ENCODE peak calls at places on chromosomes 13 and 19, in four cellular contexts. E is CD4-positive, alpha-beta T cell; M is cardiac muscle cell; A is RWPE1. D is an unnamed sample.

GRCh38 chr13:66680031-66680430 is 550.1 kb downstream of the PCDH9 start:
- DNase-seq in E (no peak), M (no peak), A (no peak), D (no peak)

GRCh38 chr19:29492761-29493160 is 33.0 kb upstream of the VSTM2B start:
- DNase-seq in E (no peak), M (no peak), A (no peak), D (no peak)

GRCh38 chr19:35945121-35945792 is 9.1 kb downstream of the LRFN3 start:
- DNase-seq in E (no peak), M (no peak), A (no peak), D (no peak)

GRCh38 chr19:11737964-11738745 is 591 bp downstream of the ZNF823 start:
- DNase-seq in E (peak; percentile 16), M (peak; percentile 64), A (no peak), D (peak; percentile 56)

GRCh38 chr13:31885994-31886393 is 145.6 kb upstream of the FRY start:
- DNase-seq in E (no peak), M (peak; percentile 16), A (no peak), D (no peak)

GRCh38 chr13:80814541-80814940 is 473.6 kb upstream of the SPRY2 start:
- DNase-seq in E (no peak), M (no peak), A (no peak), D (no peak)

GRCh38 chr19:46615966-46616365 is 8.9 kb downstream of the PTGIR start:
- DNase-seq in E (no peak), M (no peak), A (no peak), D (no peak)

GRCh38 chr13:57409656-57410055 is 221.9 kb upstream of the PCDH17 start:
- DNase-seq in E (no peak), M (no peak), A (no peak), D (no peak)

GRCh38 chr19:4083677-4084546 is 17.2 kb upstream of the ZBTB7A start:
- DNase-seq in E (no peak), M (no peak), A (no peak), D (peak; percentile 86)

GRCh38 chr19:3981373-3981735 is 3.9 kb downstream of the EEF2 start:
- DNase-seq in E (no peak), M (no peak), A (no peak), D (no peak)

GRCh38 chr13:46559272-46559805 is 6.4 kb downstream of the LRCH1 start:
- DNase-seq in E (no peak), M (no peak), A (no peak), D (no peak)

GRCh38 chr19:45059258-45059965 is 16.9 kb downstream of the ZNF296 start:
- DNase-seq in E (peak; percentile 78), M (peak; percentile 81), A (peak; percentile 70), D (peak; percentile 76)

GRCh38 chr19:45066921-45067661 is 9.2 kb downstream of the ZNF296 start:
- DNase-seq in E (no peak), M (no peak), A (no peak), D (no peak)

GRCh38 chr19:45061965-45062364 is 14.3 kb downstream of the ZNF296 start:
- DNase-seq in E (no peak), M (no peak), A (no peak), D (no peak)

GRCh38 chr19:45068041-45068440 is 8.2 kb downstream of the ZNF296 start:
- DNase-seq in E (no peak), M (no peak), A (no peak), D (no peak)

DNA sequence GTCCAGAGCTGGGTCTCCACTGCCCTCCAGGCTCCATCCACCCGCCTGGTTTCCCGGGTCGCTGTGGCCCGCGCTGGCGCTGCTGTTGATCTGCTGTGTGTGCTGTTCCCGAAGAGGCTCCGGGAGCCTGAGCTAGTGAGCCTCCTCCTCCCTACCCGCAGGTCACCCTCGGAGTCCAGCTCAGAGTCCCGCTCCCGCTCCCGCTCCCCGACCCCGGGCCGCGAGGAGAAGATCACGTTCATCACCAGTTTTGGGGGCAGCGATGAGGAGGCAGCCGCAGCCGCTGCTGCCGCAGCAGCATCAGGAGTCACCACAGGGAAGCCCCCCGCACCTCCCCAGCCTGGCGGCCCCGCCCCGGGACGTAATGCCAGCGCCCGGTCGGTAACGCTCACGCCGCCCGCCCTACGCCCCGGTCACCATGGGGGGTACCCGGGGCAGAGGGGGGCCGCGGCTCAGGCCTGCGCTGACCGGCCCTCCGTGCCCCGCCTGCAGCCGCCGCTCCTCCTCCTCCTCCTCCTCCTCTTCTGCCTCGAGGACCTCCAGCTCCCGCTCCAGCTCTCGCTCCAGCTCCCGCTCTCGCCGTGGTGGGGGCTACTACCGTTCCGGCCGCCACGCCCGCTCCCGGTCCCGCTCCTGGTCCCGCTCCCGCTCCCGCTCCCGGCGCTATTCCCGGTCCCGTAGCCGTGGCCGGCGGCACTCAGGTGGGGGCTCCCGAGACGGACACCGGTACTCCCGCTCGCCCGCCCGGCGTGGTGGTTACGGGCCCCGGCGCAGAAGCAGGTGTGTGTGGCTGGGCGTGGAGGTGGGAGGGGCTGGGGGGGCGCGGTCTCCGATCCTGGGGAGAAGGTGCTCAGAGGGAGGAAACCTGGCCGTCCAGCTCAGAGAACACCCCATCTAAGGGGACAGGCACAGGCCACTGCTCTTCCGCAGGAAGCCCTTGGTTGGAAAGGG is 12.2 kb downstream of the ZNF296 start:
- DNase-seq in E (no peak), M (no peak), A (no peak), D (no peak)
- H3K27ac ChIP-seq in E (no peak overlapping the region), M (no peak overlapping the region), A (no peak overlapping the region), D (no peak overlapping the region)

GRCh38 chr19:495440-496332 is 600 bp upstream of the MADCAM1 start:
- DNase-seq in E (no peak), M (no peak), A (no peak), D (no peak)

GRCh38 chr19:496333-496634 is at the start of gene MADCAM1:
- DNase-seq in E (no peak), M (no peak), A (no peak), D (no peak)

GRCh38 chr19:493391-494170 is 2.7 kb upstream of the MADCAM1 start:
- DNase-seq in E (no peak), M (no peak), A (no peak), D (no peak)

GRCh38 chr19:495047-495439 is 1.2 kb upstream of the MADCAM1 start:
- DNase-seq in E (no peak), M (no peak), A (no peak), D (no peak)

GRCh38 chr19:494171-495046 is 1.9 kb upstream of the MADCAM1 start:
- DNase-seq in E (no peak), M (no peak), A (no peak), D (no peak)
- H3K27ac ChIP-seq in E (no peak overlapping the region), M (no peak overlapping the region), A (no peak overlapping the region), D (no peak overlapping the region)

GRCh38 chr19:39810424-39810823 is 23.5 kb downstream of the DYRK1B start:
- DNase-seq in E (no peak), M (no peak), A (no peak), D (no peak)

GRCh38 chr19:39807846-39808364 is 26.1 kb downstream of the DYRK1B start:
- DNase-seq in E (no peak), M (no peak), A (no peak), D (no peak)

GRCh38 chr19:39802958-39803357 is 24.3 kb downstream of the LEUTX start:
- DNase-seq in E (no peak), M (no peak), A (no peak), D (no peak)

GRCh38 chr19:39809368-39809767 is 24.6 kb downstream of the DYRK1B start:
- DNase-seq in E (no peak), M (no peak), A (no peak), D (no peak)

DNA sequence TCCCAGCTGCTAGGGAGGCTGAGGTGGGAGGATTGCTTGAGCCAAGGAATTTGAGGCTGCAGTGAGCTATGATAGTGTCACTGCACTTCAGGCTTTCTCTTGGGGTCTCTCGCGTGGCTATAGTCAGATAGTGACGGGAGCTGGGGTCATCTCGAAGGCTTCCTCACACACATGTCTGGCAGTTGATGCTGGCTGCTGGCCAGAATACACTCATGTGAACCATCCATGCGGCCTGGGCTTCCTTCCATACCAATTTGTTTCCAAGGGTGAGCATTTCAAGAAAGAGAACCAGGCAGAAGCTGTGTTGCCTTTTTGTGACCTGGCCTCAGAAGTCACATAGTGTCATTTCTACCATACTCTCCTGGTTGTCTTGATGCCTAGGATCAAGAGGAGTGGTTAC is 26.5 kb downstream of the LEUTX start:
- DNase-seq in E (no peak), M (no peak), A (no peak), D (no peak)
- H3K27ac ChIP-seq in E (no peak overlapping the region), M (no peak overlapping the region), A (no peak overlapping the region), D (no peak overlapping the region)

GRCh38 chr19:56839665-56840451 is 668 bp downstream of the PEG3 start:
- DNase-seq in E (no peak), M (no peak), A (no peak), D (no peak)
- H3K27ac ChIP-seq in E (no peak overlapping the region), M (no peak overlapping the region), A (no peak overlapping the region), D (no peak overlapping the region)

GRCh38 chr19:1211494-1212234 is 6.1 kb downstream of the STK11 start:
- DNase-seq in E (no peak), M (no peak), A (no peak), D (no peak)
- H3K27ac ChIP-seq in E (no peak overlapping the region), M (no peak overlapping the region), A (peak overlapping the region; percentile 98), D (no peak overlapping the region)

GRCh38 chr19:1239796-1240737 is 1.5 kb upstream of the ATP5F1D start:
- DNase-seq in E (peak; percentile 91), M (peak; percentile 94), A (peak; percentile 87), D (peak; percentile 85)
- H3K27ac ChIP-seq in E (no peak overlapping the region), M (peak overlapping the region; percentile 70), A (peak overlapping the region; percentile 100), D (no peak overlapping the region)

D was measured in PC-9.